ENCODE peak calls at places on chromosomes 5 and 9, in ten cellular contexts. One of them, this sample, is unnamed.
A peak's percentile ranks its signal among the peaks of the same experiment; 100 is the strongest.

GRCh38 chr5:147391781-147392180 is 118.1 kb downstream of the DPYSL3 start:
- DNase-seq in left lung: no peak
- DNase-seq in prostate gland: no peak
- DNase-seq in esophagus squamous epithelium: no peak
- DNase-seq in testis: peak; percentile 74
- DNase-seq in Karpas-422: peak; percentile 73
- DNase-seq in cardiac muscle cell: peak; percentile 67
- DNase-seq in RWPE2: no peak
- DNase-seq in left ventricle myocardium inferior: no peak
- DNase-seq in heart right ventricle: no peak
- DNase-seq in this sample: no peak

GRCh38 chr5:91011029-91011428 is 372.1 kb downstream of the ARRDC3 start:
- DNase-seq in RWPE2: no peak
- DNase-seq in testis: no peak
- DNase-seq in left ventricle myocardium inferior: no peak
- DNase-seq in cardiac muscle cell: no peak
- DNase-seq in Karpas-422: no peak
- DNase-seq in prostate gland: no peak
- DNase-seq in heart right ventricle: no peak
- DNase-seq in left lung: no peak
- DNase-seq in esophagus squamous epithelium: no peak
- DNase-seq in this sample: no peak

GRCh38 chr9:133558191-133559126 is 24.0 kb downstream of the ADAMTSL2 start:
- DNase-seq in esophagus squamous epithelium: no peak
- DNase-seq in prostate gland: no peak
- DNase-seq in heart right ventricle: peak; percentile 68
- DNase-seq in RWPE2: no peak
- DNase-seq in testis: no peak
- DNase-seq in left ventricle myocardium inferior: peak; percentile 56
- DNase-seq in Karpas-422: no peak
- DNase-seq in cardiac muscle cell: peak; percentile 80
- DNase-seq in left lung: peak; percentile 54
- DNase-seq in this sample: no peak

GRCh38 chr9:37899041-37899440 is 4.9 kb downstream of the SLC25A51 start:
- DNase-seq in cardiac muscle cell: no peak
- DNase-seq in RWPE2: no peak
- DNase-seq in heart right ventricle: no peak
- DNase-seq in testis: no peak
- DNase-seq in left ventricle myocardium inferior: no peak
- DNase-seq in left lung: no peak
- DNase-seq in esophagus squamous epithelium: no peak
- DNase-seq in Karpas-422: no peak
- DNase-seq in prostate gland: no peak
- DNase-seq in this sample: no peak

GRCh38 chr9:33106827-33107621 is 30.6 kb upstream of the SMU1 start:
- DNase-seq in heart right ventricle: peak; percentile 78
- DNase-seq in prostate gland: peak; percentile 33
- DNase-seq in RWPE2: no peak
- DNase-seq in left lung: no peak
- DNase-seq in cardiac muscle cell: no peak
- DNase-seq in Karpas-422: no peak
- DNase-seq in left ventricle myocardium inferior: peak; percentile 58
- DNase-seq in esophagus squamous epithelium: no peak
- DNase-seq in testis: peak; percentile 8
- DNase-seq in this sample: peak; percentile 84

GRCh38 chr9:122039213-122039612 is 53.9 kb downstream of the TTLL11 start:
- DNase-seq in prostate gland: no peak
- DNase-seq in left ventricle myocardium inferior: no peak
- DNase-seq in left lung: no peak
- DNase-seq in esophagus squamous epithelium: no peak
- DNase-seq in cardiac muscle cell: no peak
- DNase-seq in RWPE2: no peak
- DNase-seq in heart right ventricle: no peak
- DNase-seq in testis: no peak
- DNase-seq in Karpas-422: no peak
- DNase-seq in this sample: no peak

GRCh38 chr5:30809907-30810306 is 383.6 kb upstream of the CDH6 start:
- DNase-seq in left ventricle myocardium inferior: no peak
- DNase-seq in Karpas-422: no peak
- DNase-seq in testis: no peak
- DNase-seq in esophagus squamous epithelium: no peak
- DNase-seq in cardiac muscle cell: no peak
- DNase-seq in heart right ventricle: no peak
- DNase-seq in prostate gland: no peak
- DNase-seq in left lung: no peak
- DNase-seq in RWPE2: no peak
- DNase-seq in this sample: no peak

GRCh38 chr9:134301387-134302129 is 24.7 kb upstream of the RXRA start:
- DNase-seq in Karpas-422: no peak
- DNase-seq in left ventricle myocardium inferior: peak; percentile 13
- DNase-seq in RWPE2: no peak
- DNase-seq in left lung: no peak
- DNase-seq in testis: no peak
- DNase-seq in prostate gland: no peak
- DNase-seq in heart right ventricle: no peak
- DNase-seq in esophagus squamous epithelium: no peak
- DNase-seq in cardiac muscle cell: no peak
- DNase-seq in this sample: peak; percentile 44

GRCh38 chr9:69466151-69466550 is 141.1 kb downstream of the ENTREP1 start:
- DNase-seq in left ventricle myocardium inferior: no peak
- DNase-seq in left lung: no peak
- DNase-seq in prostate gland: no peak
- DNase-seq in cardiac muscle cell: no peak
- DNase-seq in esophagus squamous epithelium: no peak
- DNase-seq in Karpas-422: no peak
- DNase-seq in heart right ventricle: no peak
- DNase-seq in RWPE2: no peak
- DNase-seq in testis: peak; percentile 41
- DNase-seq in this sample: no peak

GRCh38 chr5:68652507-68652906 is 437.0 kb downstream of the PIK3R1 start:
- DNase-seq in esophagus squamous epithelium: no peak
- DNase-seq in RWPE2: no peak
- DNase-seq in Karpas-422: no peak
- DNase-seq in cardiac muscle cell: no peak
- DNase-seq in left lung: no peak
- DNase-seq in heart right ventricle: no peak
- DNase-seq in left ventricle myocardium inferior: no peak
- DNase-seq in prostate gland: peak; percentile 71
- DNase-seq in testis: no peak
- DNase-seq in this sample: no peak

GRCh38 chr9:91006046-91006445 is 204.4 kb downstream of the SYK start:
- DNase-seq in testis: no peak
- DNase-seq in cardiac muscle cell: no peak
- DNase-seq in left ventricle myocardium inferior: no peak
- DNase-seq in heart right ventricle: no peak
- DNase-seq in left lung: no peak
- DNase-seq in Karpas-422: no peak
- DNase-seq in RWPE2: no peak
- DNase-seq in esophagus squamous epithelium: no peak
- DNase-seq in prostate gland: no peak
- DNase-seq in this sample: no peak

GRCh38 chr9:122463828-122464632 is 13.7 kb downstream of the OR1J1 start:
- DNase-seq in esophagus squamous epithelium: no peak
- DNase-seq in heart right ventricle: no peak
- DNase-seq in left ventricle myocardium inferior: no peak
- DNase-seq in Karpas-422: peak; percentile 71
- DNase-seq in cardiac muscle cell: no peak
- DNase-seq in prostate gland: no peak
- DNase-seq in testis: peak; percentile 26
- DNase-seq in RWPE2: no peak
- DNase-seq in left lung: no peak
- DNase-seq in this sample: no peak

DNA sequence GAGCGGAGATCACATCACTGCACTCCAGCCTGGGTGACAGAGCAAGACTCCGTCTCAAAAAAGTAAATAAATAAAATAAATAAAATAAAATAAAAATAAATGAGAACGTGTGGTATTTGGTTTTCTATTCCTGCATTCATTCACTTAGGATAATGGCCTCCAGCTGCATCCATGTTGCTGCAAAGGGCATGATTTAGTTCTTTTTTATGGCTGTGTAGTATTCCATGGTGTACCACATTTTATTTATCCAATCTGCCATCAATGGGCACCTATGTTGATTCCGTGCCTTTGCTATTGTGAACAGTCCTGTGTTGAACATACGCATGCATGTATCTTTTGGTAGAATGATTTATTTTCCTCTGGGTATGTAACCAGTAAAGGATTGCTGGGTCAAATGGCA is 8.8 kb upstream of the RASGEF1C start:
- DNase-seq in left lung: no peak
- DNase-seq in left ventricle myocardium inferior: no peak
- DNase-seq in testis: no peak
- DNase-seq in cardiac muscle cell: no peak
- DNase-seq in esophagus squamous epithelium: no peak
- DNase-seq in heart right ventricle: no peak
- DNase-seq in Karpas-422: no peak
- DNase-seq in prostate gland: no peak
- DNase-seq in RWPE2: no peak
- DNase-seq in this sample: no peak
- H3K9me3 ChIP-seq in left lung: no peaks in the 10 kb centered on the region
- H3K9me3 ChIP-seq in left ventricle myocardium inferior: peaks cover 84% of the 10 kb centered on the region
- H3K9me3 ChIP-seq in testis: no peaks in the 10 kb centered on the region
- H3K9me3 ChIP-seq in cardiac muscle cell: no peaks in the 10 kb centered on the region
- H3K9me3 ChIP-seq in esophagus squamous epithelium: no peaks in the 10 kb centered on the region
- H3K9me3 ChIP-seq in heart right ventricle: no peaks in the 10 kb centered on the region
- H3K9me3 ChIP-seq in Karpas-422: no peaks in the 10 kb centered on the region
- H3K9me3 ChIP-seq in prostate gland: no peaks in the 10 kb centered on the region
- H3K9me3 ChIP-seq in RWPE2: peaks cover 5% of the 10 kb centered on the region
- H3K9me3 ChIP-seq in this sample: peaks cover 22% of the 10 kb centered on the region

GRCh38 chr9:89920901-89921300 is 316.1 kb downstream of the GADD45G start:
- DNase-seq in heart right ventricle: no peak
- DNase-seq in left ventricle myocardium inferior: no peak
- DNase-seq in testis: no peak
- DNase-seq in Karpas-422: no peak
- DNase-seq in prostate gland: no peak
- DNase-seq in left lung: no peak
- DNase-seq in esophagus squamous epithelium: no peak
- DNase-seq in cardiac muscle cell: no peak
- DNase-seq in RWPE2: no peak
- DNase-seq in this sample: no peak

GRCh38 chr9:89922099-89922498 is 317.3 kb downstream of the GADD45G start:
- DNase-seq in heart right ventricle: no peak
- DNase-seq in cardiac muscle cell: peak; percentile 80
- DNase-seq in esophagus squamous epithelium: no peak
- DNase-seq in Karpas-422: no peak
- DNase-seq in left ventricle myocardium inferior: no peak
- DNase-seq in RWPE2: no peak
- DNase-seq in testis: no peak
- DNase-seq in prostate gland: no peak
- DNase-seq in left lung: no peak
- DNase-seq in this sample: no peak

GRCh38 chr9:89923961-89924504 is 319.2 kb downstream of the GADD45G start:
- DNase-seq in Karpas-422: no peak
- DNase-seq in testis: peak; percentile 51
- DNase-seq in RWPE2: no peak
- DNase-seq in cardiac muscle cell: no peak
- DNase-seq in esophagus squamous epithelium: no peak
- DNase-seq in left ventricle myocardium inferior: no peak
- DNase-seq in prostate gland: no peak
- DNase-seq in left lung: no peak
- DNase-seq in heart right ventricle: no peak
- DNase-seq in this sample: no peak

GRCh38 chr9:89924611-89925010 is 319.8 kb downstream of the GADD45G start:
- DNase-seq in left ventricle myocardium inferior: no peak
- DNase-seq in RWPE2: no peak
- DNase-seq in esophagus squamous epithelium: no peak
- DNase-seq in left lung: no peak
- DNase-seq in heart right ventricle: no peak
- DNase-seq in prostate gland: no peak
- DNase-seq in Karpas-422: no peak
- DNase-seq in testis: no peak
- DNase-seq in cardiac muscle cell: no peak
- DNase-seq in this sample: no peak

DNA sequence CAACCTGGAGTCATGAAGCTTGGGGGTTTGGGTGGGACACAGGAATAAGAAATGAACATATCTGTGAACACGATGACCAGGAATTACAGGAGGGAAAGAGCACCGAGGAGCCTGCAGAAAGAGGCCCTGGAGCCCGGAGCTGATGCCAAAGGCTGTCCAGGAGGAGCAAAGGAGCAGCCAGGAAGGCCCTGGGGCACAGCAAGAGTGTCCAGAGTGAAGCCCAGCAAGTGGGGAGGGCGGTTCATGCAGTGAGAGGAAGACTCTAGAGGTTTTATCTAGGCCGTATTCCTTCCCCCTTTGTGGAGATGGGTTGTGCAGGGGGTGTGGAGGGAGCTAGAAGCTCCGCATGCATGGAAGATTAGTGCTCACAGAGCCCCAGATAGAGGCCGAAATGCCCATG is 318.4 kb downstream of the GADD45G start:
- DNase-seq in esophagus squamous epithelium: no peak
- DNase-seq in RWPE2: no peak
- DNase-seq in left ventricle myocardium inferior: no peak
- DNase-seq in prostate gland: no peak
- DNase-seq in testis: no peak
- DNase-seq in heart right ventricle: no peak
- DNase-seq in Karpas-422: no peak
- DNase-seq in cardiac muscle cell: no peak
- DNase-seq in left lung: no peak
- DNase-seq in this sample: no peak
- H3K4me1 ChIP-seq in esophagus squamous epithelium: peaks cover 11% of the 10 kb centered on the region
- H3K4me1 ChIP-seq in RWPE2: peaks cover 3% of the 10 kb centered on the region
- H3K4me1 ChIP-seq in left ventricle myocardium inferior: peaks cover 22% of the 10 kb centered on the region
- H3K4me1 ChIP-seq in prostate gland: peaks cover 10% of the 10 kb centered on the region
- H3K4me1 ChIP-seq in testis: peaks cover 6% of the 10 kb centered on the region
- H3K4me1 ChIP-seq in heart right ventricle: no peaks in the 10 kb centered on the region
- H3K4me1 ChIP-seq in Karpas-422: no peaks in the 10 kb centered on the region
- H3K4me1 ChIP-seq in cardiac muscle cell: peaks cover 40% of the 10 kb centered on the region
- H3K4me1 ChIP-seq in left lung: no peaks in the 10 kb centered on the region
- H3K4me1 ChIP-seq in this sample: no peaks in the 10 kb centered on the region

DNA sequence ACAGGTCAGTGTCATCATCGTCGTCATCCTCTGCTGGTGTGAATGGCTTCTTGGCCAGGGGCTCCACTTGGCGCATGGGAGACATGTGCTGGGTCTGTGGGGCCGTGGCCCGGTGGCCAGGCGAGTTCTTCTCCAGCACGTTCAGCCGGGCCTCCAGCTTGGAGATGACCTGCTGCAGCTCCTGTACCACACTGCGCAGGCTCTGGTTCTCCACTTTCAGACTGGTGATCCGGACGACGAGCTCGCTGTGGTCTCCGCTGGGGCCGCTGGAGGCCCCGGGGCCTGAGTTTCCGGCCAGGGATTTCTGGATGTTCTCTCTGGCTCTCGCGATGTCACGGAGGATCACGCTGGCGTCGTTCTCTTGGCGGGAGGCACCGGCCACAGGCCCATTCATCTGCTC is 40.6 kb downstream of the ZNF484 start:
- DNase-seq in prostate gland: no peak
- DNase-seq in Karpas-422: no peak
- DNase-seq in heart right ventricle: no peak
- DNase-seq in testis: peak; percentile 60
- DNase-seq in RWPE2: no peak
- DNase-seq in esophagus squamous epithelium: no peak
- DNase-seq in left lung: no peak
- DNase-seq in cardiac muscle cell: no peak
- DNase-seq in left ventricle myocardium inferior: no peak
- DNase-seq in this sample: no peak
- H3K9me3 ChIP-seq in prostate gland: no peaks in the 10 kb centered on the region
- H3K9me3 ChIP-seq in Karpas-422: peaks cover 3% of the 10 kb centered on the region
- H3K9me3 ChIP-seq in heart right ventricle: peaks cover 4% of the 10 kb centered on the region
- H3K9me3 ChIP-seq in testis: no peaks in the 10 kb centered on the region
- H3K9me3 ChIP-seq in RWPE2: no peaks in the 10 kb centered on the region
- H3K9me3 ChIP-seq in esophagus squamous epithelium: no peaks in the 10 kb centered on the region
- H3K9me3 ChIP-seq in left lung: no peaks in the 10 kb centered on the region
- H3K9me3 ChIP-seq in cardiac muscle cell: peaks cover 3% of the 10 kb centered on the region
- H3K9me3 ChIP-seq in left ventricle myocardium inferior: peaks cover 95% of the 10 kb centered on the region
- H3K9me3 ChIP-seq in this sample: no peaks in the 10 kb centered on the region

GRCh38 chr9:89492586-89492985 is 5.3 kb downstream of the SEMA4D start:
- DNase-seq in Karpas-422: no peak
- DNase-seq in cardiac muscle cell: no peak
- DNase-seq in testis: no peak
- DNase-seq in RWPE2: no peak
- DNase-seq in prostate gland: no peak
- DNase-seq in left lung: no peak
- DNase-seq in esophagus squamous epithelium: no peak
- DNase-seq in heart right ventricle: no peak
- DNase-seq in left ventricle myocardium inferior: no peak
- DNase-seq in this sample: no peak
- H3K4me1 ChIP-seq in Karpas-422: peaks cover 40% of the 10 kb centered on the region
- H3K4me1 ChIP-seq in cardiac muscle cell: peaks cover 9% of the 10 kb centered on the region
- H3K4me1 ChIP-seq in testis: peaks cover 24% of the 10 kb centered on the region
- H3K4me1 ChIP-seq in RWPE2: no peaks in the 10 kb centered on the region
- H3K4me1 ChIP-seq in prostate gland: peaks cover 7% of the 10 kb centered on the region
- H3K4me1 ChIP-seq in left lung: peaks cover 50% of the 10 kb centered on the region
- H3K4me1 ChIP-seq in esophagus squamous epithelium: peaks cover 69% of the 10 kb centered on the region
- H3K4me1 ChIP-seq in heart right ventricle: no peaks in the 10 kb centered on the region
- H3K4me1 ChIP-seq in left ventricle myocardium inferior: peaks cover 10% of the 10 kb centered on the region
- H3K4me1 ChIP-seq in this sample: no peaks in the 10 kb centered on the region

This sample was measured in aorta.